ENCODE peak calls at places on chromosomes 6 and 20, in five cellular contexts. O, P, F, R and K are unnamed samples.

GRCh38 chr6:42923656-42924055 is 5.6 kb upstream of the CNPY3 start:
- DNase-seq in O (no peak), P (no peak), F (no peak), R (no peak), K (no peak)

GRCh38 chr6:46265373-46265772 is 94.6 kb upstream of the ENPP5 start:
- DNase-seq in O (no peak), P (no peak), F (no peak), R (no peak), K (no peak)

GRCh38 chr6:101851911-101852310 is 458.4 kb downstream of the GRIK2 start:
- DNase-seq in O (no peak), P (no peak), F (no peak), R (no peak), K (no peak)

GRCh38 chr20:19661717-19662637 is 96.1 kb upstream of the RIN2 start:
- DNase-seq in O (peak; percentile 80), P (peak; percentile 14), F (peak; percentile 77), R (peak; percentile 21), K (peak; percentile 66)

GRCh38 chr6:141118991-141119390 is 1013.7 kb upstream of the GJE1 start:
- DNase-seq in O (no peak), P (no peak), F (no peak), R (no peak), K (no peak)

GRCh38 chr6:140285998-140286690 is 911.7 kb upstream of the CITED2 start:
- DNase-seq in O (no peak), P (no peak), F (no peak), R (no peak), K (no peak)

GRCh38 chr6:44064089-44064947 is 62.9 kb downstream of the MRPL14 start:
- DNase-seq in O (peak; percentile 44), P (no peak), F (no peak), R (no peak), K (no peak)

GRCh38 chr6:15602144-15602543 is 60.7 kb downstream of the DTNBP1 start:
- DNase-seq in O (no peak), P (no peak), F (no peak), R (no peak), K (no peak)

GRCh38 chr6:108114861-108115597 is 40.5 kb upstream of the OSTM1 start:
- DNase-seq in O (peak; percentile 31), P (no peak), F (peak; percentile 72), R (peak; percentile 42), K (no peak)

GRCh38 chr20:49325981-49326380 is 48.1 kb upstream of the ZNFX1 start:
- DNase-seq in O (no peak), P (no peak), F (no peak), R (no peak), K (no peak)

GRCh38 chr6:134537146-134537555 is 219.2 kb upstream of the SGK1 start:
- DNase-seq in O (no peak), P (no peak), F (no peak), R (no peak), K (no peak)